ENCODE peak calls at places on chromosomes 16 and 17, in ten cellular contexts. L is NCI-H2029; T is stimulated activated CD4-positive, alpha-beta T cell treated with anti-CD3 and anti-CD28 coated beads, Interleukin-4, amount 100 ng/mL, for 1 hour; X is NCI-H1417; J is tibial artery; N is sciatic nerve; Q is activated CD8-positive, alpha-beta memory T cell treated with anti-CD3 and anti-CD28 coated beads for 1 hour; K is activated CD4-positive, CD25-positive, alpha-beta regulatory T cell treated with anti-CD3 and anti-CD28 coated beads, Interleukin-2, amount 50 U/mL, for 16 hours; Y is ovary; C is astrocyte of the spinal cord. O is an unnamed sample.

GRCh38 chr17:74779948-74780400 is 3.8 kb upstream of the NAT9 start:
- DNase-seq in X (no peak), N (no peak), K (no peak), Q (no peak), T (peak; percentile 34), J (peak; percentile 71), C (no peak), L (no peak), Y (no peak), O (no peak)

GRCh38 chr17:50264263-50265113 is 9.8 kb upstream of the TMEM92 start:
- DNase-seq in T (no peak), Q (no peak), K (no peak), C (peak; percentile 65), X (peak; percentile 37), N (peak; percentile 63), J (peak; percentile 26), Y (peak; percentile 69), L (no peak), O (peak; percentile 51)

GRCh38 chr16:8847623-8848022 is 21.2 kb downstream of the CARHSP1 start:
- DNase-seq in L (no peak), T (no peak), C (no peak), K (no peak), Q (no peak), X (no peak), N (peak; percentile 61), Y (no peak), J (no peak), O (no peak)

GRCh38 chr17:48540213-48540612 is 4.7 kb downstream of the HOXB2 start:
- DNase-seq in C (peak; percentile 61), X (no peak), T (no peak), N (peak; percentile 44), L (no peak), J (no peak), Q (no peak), Y (no peak), K (no peak), O (no peak)

GRCh38 chr16:6957676-6958075 is 375.0 kb upstream of the RBFOX1 start:
- DNase-seq in J (no peak), Y (no peak), X (no peak), N (no peak), Q (no peak), T (no peak), L (no peak), K (no peak), C (no peak), O (peak; percentile 61)

GRCh38 chr17:73247728-73248127 is 14.0 kb downstream of the CPSF4L start:
- DNase-seq in C (no peak), T (no peak), Q (no peak), J (no peak), K (no peak), Y (no peak), X (no peak), L (no peak), N (no peak), O (no peak)

GRCh38 chr17:1227917-1228751 is 42.1 kb upstream of the BHLHA9 start:
- DNase-seq in X (peak; percentile 20), N (no peak), K (no peak), C (no peak), Y (peak; percentile 16), L (no peak), T (peak; percentile 7), Q (no peak), J (peak; percentile 71), O (no peak)

GRCh38 chr17:81516439-81516838 is 3.8 kb upstream of the ACTG1 start:
- DNase-seq in T (peak; percentile 1), N (no peak), Q (no peak), X (no peak), K (no peak), L (no peak), Y (no peak), C (no peak), J (no peak), O (peak; percentile 15)

GRCh38 chr16:23025692-23026305 is 123.5 kb downstream of the USP31 start:
- DNase-seq in X (no peak), Y (no peak), J (no peak), Q (no peak), T (no peak), L (no peak), C (no peak), N (no peak), K (no peak), O (peak; percentile 7)

GRCh38 chr17:44400226-44400847 is 10.9 kb upstream of the ITGA2B start:
- DNase-seq in J (no peak), C (peak; percentile 42), Q (no peak), Y (no peak), K (no peak), L (no peak), T (no peak), X (peak; percentile 16), N (no peak), O (no peak)

GRCh38 chr17:72591500-72592241 is 470.9 kb downstream of the SOX9 start:
- DNase-seq in L (no peak), K (no peak), C (peak; percentile 45), T (no peak), J (no peak), Y (no peak), Q (no peak), X (peak; percentile 67), N (no peak), O (peak; percentile 50)